ENCODE peak calls at places on chromosomes 7 and 10, in five cellular contexts. One of them, this sample, is unnamed.

GRCh38 chr7:45973725-45974532 is 52.9 kb upstream of the IGFBP3 start:
- DNase-seq in left ventricle myocardium superior: no peak
- DNase-seq in GOT3: no peak
- DNase-seq in CD8-positive, alpha-beta T cell: no peak
- DNase-seq in SW480: peak
- DNase-seq in this sample: no peak

GRCh38 chr7:138316421-138317043 is 143.5 kb upstream of the TRIM24 start:
- DNase-seq in left ventricle myocardium superior: no peak
- DNase-seq in GOT3: no peak
- DNase-seq in CD8-positive, alpha-beta T cell: no peak
- DNase-seq in SW480: no peak
- DNase-seq in this sample: no peak

GRCh38 chr10:30158325-30158960 is 99.1 kb upstream of the JCAD start:
- DNase-seq in left ventricle myocardium superior: no peak
- DNase-seq in GOT3: no peak
- DNase-seq in CD8-positive, alpha-beta T cell: no peak
- DNase-seq in SW480: no peak
- DNase-seq in this sample: no peak

GRCh38 chr7:9023895-9024294 is 590.5 kb downstream of the NXPH1 start:
- DNase-seq in left ventricle myocardium superior: no peak
- DNase-seq in GOT3: no peak
- DNase-seq in CD8-positive, alpha-beta T cell: no peak
- DNase-seq in SW480: no peak
- DNase-seq in this sample: no peak

GRCh38 chr10:29563420-29564035 is 71.2 kb downstream of the SVIL start:
- DNase-seq in left ventricle myocardium superior: no peak
- DNase-seq in GOT3: no peak
- DNase-seq in CD8-positive, alpha-beta T cell: no peak
- DNase-seq in SW480: no peak
- DNase-seq in this sample: no peak

GRCh38 chr7:158804335-158804734 is 25.0 kb downstream of the ESYT2 start:
- DNase-seq in left ventricle myocardium superior: no peak
- DNase-seq in GOT3: no peak
- DNase-seq in CD8-positive, alpha-beta T cell: peak
- DNase-seq in SW480: no peak
- DNase-seq in this sample: no peak

GRCh38 chr10:28637346-28637745 is 40.0 kb upstream of the BAMBI start:
- DNase-seq in left ventricle myocardium superior: no peak
- DNase-seq in GOT3: no peak
- DNase-seq in CD8-positive, alpha-beta T cell: no peak
- DNase-seq in SW480: no peak
- DNase-seq in this sample: no peak

GRCh38 chr10:49518982-49519578 is 19.8 kb downstream of the ERCC6 start:
- DNase-seq in left ventricle myocardium superior: no peak
- DNase-seq in GOT3: no peak
- DNase-seq in CD8-positive, alpha-beta T cell: no peak
- DNase-seq in SW480: peak
- DNase-seq in this sample: no peak

GRCh38 chr10:33314788-33315561 is 19.5 kb downstream of the NRP1 start:
- DNase-seq in left ventricle myocardium superior: no peak
- DNase-seq in GOT3: no peak
- DNase-seq in CD8-positive, alpha-beta T cell: no peak
- DNase-seq in SW480: no peak
- DNase-seq in this sample: no peak

GRCh38 chr10:132422931-132423813 is 26.2 kb downstream of the PWWP2B start:
- DNase-seq in left ventricle myocardium superior: no peak
- DNase-seq in GOT3: no peak
- DNase-seq in CD8-positive, alpha-beta T cell: no peak
- DNase-seq in SW480: no peak
- DNase-seq in this sample: no peak

GRCh38 chr7:95723583-95724180 is 48.7 kb upstream of the DYNC1I1 start:
- DNase-seq in left ventricle myocardium superior: no peak
- DNase-seq in GOT3: no peak
- DNase-seq in CD8-positive, alpha-beta T cell: no peak
- DNase-seq in SW480: peak
- DNase-seq in this sample: no peak

GRCh38 chr7:22499044-22499443 is 944 bp downstream of the STEAP1B start:
- DNase-seq in left ventricle myocardium superior: no peak
- DNase-seq in GOT3: no peak
- DNase-seq in CD8-positive, alpha-beta T cell: no peak
- DNase-seq in SW480: no peak
- DNase-seq in this sample: no peak

GRCh38 chr7:23067271-23067670 is 38.3 kb upstream of the KLHL7 start:
- DNase-seq in left ventricle myocardium superior: no peak
- DNase-seq in GOT3: no peak
- DNase-seq in CD8-positive, alpha-beta T cell: no peak
- DNase-seq in SW480: no peak
- DNase-seq in this sample: no peak

GRCh38 chr10:125018576-125019143 is 76.7 kb downstream of the ZRANB1 start:
- DNase-seq in left ventricle myocardium superior: peak
- DNase-seq in GOT3: no peak
- DNase-seq in CD8-positive, alpha-beta T cell: no peak
- DNase-seq in SW480: no peak
- DNase-seq in this sample: no peak

GRCh38 chr7:114530074-114530611 is 115.5 kb downstream of the FOXP2 start:
- DNase-seq in left ventricle myocardium superior: no peak
- DNase-seq in GOT3: no peak
- DNase-seq in CD8-positive, alpha-beta T cell: no peak
- DNase-seq in SW480: peak
- DNase-seq in this sample: no peak

GRCh38 chr7:37714606-37715005 is 31.0 kb downstream of the GPR141 start:
- DNase-seq in left ventricle myocardium superior: no peak
- DNase-seq in GOT3: no peak
- DNase-seq in CD8-positive, alpha-beta T cell: no peak
- DNase-seq in SW480: no peak
- DNase-seq in this sample: no peak

GRCh38 chr10:63429280-63429679 is 36.5 kb downstream of the JMJD1C start:
- DNase-seq in left ventricle myocardium superior: no peak
- DNase-seq in GOT3: no peak
- DNase-seq in CD8-positive, alpha-beta T cell: no peak
- DNase-seq in SW480: no peak
- DNase-seq in this sample: no peak

GRCh38 chr7:94405506-94405905 is 10.8 kb downstream of the COL1A2 start:
- DNase-seq in left ventricle myocardium superior: no peak
- DNase-seq in GOT3: no peak
- DNase-seq in CD8-positive, alpha-beta T cell: no peak
- DNase-seq in SW480: no peak
- DNase-seq in this sample: no peak

GRCh38 chr10:69828115-69828870 is 26.6 kb downstream of the COL13A1 start:
- DNase-seq in left ventricle myocardium superior: no peak
- DNase-seq in GOT3: no peak
- DNase-seq in CD8-positive, alpha-beta T cell: no peak
- DNase-seq in SW480: no peak
- DNase-seq in this sample: no peak

GRCh38 chr10:71040890-71041590 is 152.7 kb upstream of the PCBD1 start:
- DNase-seq in left ventricle myocardium superior: no peak
- DNase-seq in GOT3: no peak
- DNase-seq in CD8-positive, alpha-beta T cell: no peak
- DNase-seq in SW480: no peak
- DNase-seq in this sample: no peak

GRCh38 chr10:29160110-29160669 is 128.7 kb upstream of the LYZL1 start:
- DNase-seq in left ventricle myocardium superior: no peak
- DNase-seq in GOT3: no peak
- DNase-seq in CD8-positive, alpha-beta T cell: no peak
- DNase-seq in SW480: peak
- DNase-seq in this sample: no peak

GRCh38 chr7:151046603-151047573 is 1.4 kb upstream of the ASIC3 start:
- DNase-seq in left ventricle myocardium superior: no peak
- DNase-seq in GOT3: no peak
- DNase-seq in CD8-positive, alpha-beta T cell: no peak
- DNase-seq in SW480: no peak
- DNase-seq in this sample: no peak

GRCh38 chr7:98521089-98521692 is 95.9 kb upstream of the NPTX2 start:
- DNase-seq in left ventricle myocardium superior: no peak
- DNase-seq in GOT3: no peak
- DNase-seq in CD8-positive, alpha-beta T cell: no peak
- DNase-seq in SW480: no peak
- DNase-seq in this sample: no peak

GRCh38 chr7:15558747-15559146 is 3.1 kb downstream of the AGMO start:
- DNase-seq in left ventricle myocardium superior: no peak
- DNase-seq in GOT3: no peak
- DNase-seq in CD8-positive, alpha-beta T cell: no peak
- DNase-seq in SW480: no peak
- DNase-seq in this sample: no peak

GRCh38 chr10:12191715-12192114 is 4.0 kb downstream of the NUDT5 start:
- DNase-seq in left ventricle myocardium superior: no peak
- DNase-seq in GOT3: no peak
- DNase-seq in CD8-positive, alpha-beta T cell: no peak
- DNase-seq in SW480: no peak
- DNase-seq in this sample: no peak

GRCh38 chr10:49620286-49620810 is 6.5 kb downstream of the CHAT start:
- DNase-seq in left ventricle myocardium superior: no peak
- DNase-seq in GOT3: no peak
- DNase-seq in CD8-positive, alpha-beta T cell: no peak
- DNase-seq in SW480: no peak
- DNase-seq in this sample: peak

GRCh38 chr7:24812313-24812945 is 55.2 kb upstream of the GSDME start:
- DNase-seq in left ventricle myocardium superior: peak
- DNase-seq in GOT3: no peak
- DNase-seq in CD8-positive, alpha-beta T cell: peak
- DNase-seq in SW480: no peak
- DNase-seq in this sample: no peak

GRCh38 chr7:542935-543789 is 23.5 kb upstream of the PDGFA start:
- DNase-seq in left ventricle myocardium superior: peak
- DNase-seq in GOT3: peak
- DNase-seq in CD8-positive, alpha-beta T cell: peak
- DNase-seq in SW480: peak
- DNase-seq in this sample: peak

GRCh38 chr10:121338206-121338991 is 259.8 kb downstream of the FGFR2 start:
- DNase-seq in left ventricle myocardium superior: no peak
- DNase-seq in GOT3: no peak
- DNase-seq in CD8-positive, alpha-beta T cell: no peak
- DNase-seq in SW480: no peak
- DNase-seq in this sample: no peak

GRCh38 chr7:111958889-111959288 is 247.3 kb downstream of the DOCK4 start:
- DNase-seq in left ventricle myocardium superior: no peak
- DNase-seq in GOT3: no peak
- DNase-seq in CD8-positive, alpha-beta T cell: no peak
- DNase-seq in SW480: peak
- DNase-seq in this sample: no peak

GRCh38 chr10:101110856-101111523 is 20.1 kb upstream of the TLX1 start:
- DNase-seq in left ventricle myocardium superior: no peak
- DNase-seq in GOT3: no peak
- DNase-seq in CD8-positive, alpha-beta T cell: no peak
- DNase-seq in SW480: no peak
- DNase-seq in this sample: no peak

This sample was measured in ascending aorta.